ENCODE peak calls at places on chromosome 18, in five cellular contexts. K is fibroblast of mammary gland, C is WTC11, A is A549, N is bronchial epithelial cell. H is an unnamed sample.

GRCh38 chr18:63342206-63342605 is 22.6 kb upstream of the BCL2 start:
- DNase-seq in K (peak; percentile 45), A (peak; percentile 64), N (peak; percentile 18), C (peak; percentile 58), H (peak; percentile 53)

GRCh38 chr18:43482600-43482999 is 205.3 kb upstream of the SYT4 start:
- DNase-seq in K (no peak), A (no peak), N (no peak), C (peak; percentile 22), H (no peak)

GRCh38 chr18:21362921-21363320 is 120.9 kb downstream of the GREB1L start:
- DNase-seq in C (no peak), N (no peak), K (peak; percentile 52), A (no peak), H (no peak)

GRCh38 chr18:55318864-55319516 is 269.0 kb downstream of the TCF4 start:
- DNase-seq in K (peak; percentile 73), N (no peak), A (no peak), C (no peak), H (no peak)

GRCh38 chr18:9737814-9738160 is 29.7 kb downstream of the RAB31 start:
- DNase-seq in C (no peak), K (no peak), N (no peak), A (no peak), H (no peak)

GRCh38 chr18:27685807-27686412 is 491.0 kb downstream of the CDH2 start:
- DNase-seq in K (peak; percentile 45), N (peak; percentile 33), C (peak; percentile 32), A (peak; percentile 3), H (peak; percentile 48)

GRCh38 chr18:80227472-80227871 is 19.8 kb downstream of the PARD6G start:
- DNase-seq in K (no peak), N (no peak), C (no peak), A (no peak), H (no peak)

GRCh38 chr18:33010149-33010548 is 237.3 kb upstream of the KLHL14 start:
- DNase-seq in N (no peak), A (no peak), K (no peak), C (no peak), H (peak; percentile 6)

GRCh38 chr18:72700961-72701710 is 157.0 kb upstream of the CBLN2 start:
- DNase-seq in K (peak; percentile 26), A (no peak), C (no peak), N (peak; percentile 20), H (no peak)

GRCh38 chr18:58882039-58882438 is 17.4 kb downstream of the ZNF532 start:
- DNase-seq in C (no peak), K (no peak), N (no peak), A (no peak), H (no peak)

GRCh38 chr18:10518595-10519273 is 7.1 kb upstream of the NAPG start:
- DNase-seq in A (no peak), C (no peak), K (peak; percentile 41), N (no peak), H (no peak)

GRCh38 chr18:6052449-6052913 is 157.2 kb upstream of the TMEM200C start:
- DNase-seq in C (no peak), N (no peak), A (no peak), K (peak; percentile 33), H (no peak)

GRCh38 chr18:6057604-6058003 is 162.3 kb upstream of the TMEM200C start:
- DNase-seq in N (no peak), K (peak; percentile 56), A (no peak), C (no peak), H (no peak)

GRCh38 chr18:6054443-6054842 is 159.1 kb upstream of the TMEM200C start:
- DNase-seq in A (no peak), N (no peak), K (no peak), C (no peak), H (no peak)

GRCh38 chr18:6056171-6056932 is 161.0 kb upstream of the TMEM200C start:
- DNase-seq in A (peak; percentile 5), N (peak; percentile 1), C (no peak), K (peak; percentile 71), H (no peak)

GRCh38 chr18:6055711-6056110 is 160.4 kb upstream of the TMEM200C start:
- DNase-seq in K (peak; percentile 91), C (no peak), A (peak; percentile 6), N (peak; percentile 50), H (no peak)
- TF ChIP-seq CTCF in K (no peak), C (no peak), A (no peak), N (no peak), H (no peak)

DNA sequence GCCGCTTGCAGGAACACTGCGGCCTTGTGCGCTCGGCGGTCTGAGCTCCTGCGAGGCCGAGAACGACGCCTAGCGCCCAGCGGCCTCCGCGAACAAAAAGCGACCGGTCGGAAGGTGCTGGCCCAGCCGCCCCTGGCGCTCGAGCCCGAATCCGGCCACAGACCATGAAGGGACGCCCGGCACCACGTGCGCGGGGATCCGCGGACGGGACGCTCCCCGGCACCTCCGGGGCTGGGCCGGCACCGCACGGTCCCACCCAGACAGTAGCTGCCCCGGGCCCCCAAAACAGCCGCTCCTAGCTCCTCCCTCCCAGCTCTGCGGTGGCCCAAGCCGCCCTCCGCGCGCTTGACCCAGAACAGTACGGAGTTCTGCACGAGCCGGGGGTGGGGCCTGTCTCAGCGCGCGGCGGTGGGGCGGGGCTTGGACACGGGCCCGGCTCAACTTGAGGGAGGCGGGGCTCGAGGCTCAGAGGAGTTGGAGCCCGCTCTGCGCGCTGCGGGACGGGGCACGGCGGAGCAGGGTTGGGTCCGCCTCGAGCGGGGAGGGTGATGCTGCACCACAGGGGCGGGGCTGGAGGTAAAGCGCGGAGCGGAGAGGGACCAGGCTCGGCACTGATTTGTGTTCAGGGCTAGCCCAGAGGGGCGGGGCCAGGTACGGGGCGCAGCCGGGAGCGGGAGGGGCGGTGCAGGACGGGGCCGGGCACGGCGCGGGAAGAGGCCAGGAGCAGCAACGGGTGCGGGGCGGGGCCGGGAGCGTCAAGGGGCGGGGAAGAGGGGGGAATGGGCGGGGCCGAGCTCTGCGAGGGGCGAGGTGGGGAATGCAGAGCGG is 538 bp upstream of the IMPA2 start:
- DNase-seq in K (peak; percentile 97), N (peak; percentile 95), A (peak; percentile 87), C (peak; percentile 100), H (peak; percentile 95)
- TF ChIP-seq CTCF in K (no peak), N (no peak), A (no peak), C (no peak), H (no peak)

GRCh38 chr18:501406-501714 is 859 bp upstream of the COLEC12 start:
- DNase-seq in C (no peak), K (no peak), N (no peak), A (no peak), H (no peak)

GRCh38 chr18:500556-501405 is at the start of gene COLEC12:
- DNase-seq in A (no peak), N (no peak), C (peak; percentile 53), K (no peak), H (peak; percentile 61)

GRCh38 chr18:500230-500555 is 308 bp downstream of the COLEC12 start:
- DNase-seq in C (peak; percentile 32), N (no peak), K (peak; percentile 59), A (no peak), H (peak; percentile 45)

GRCh38 chr18:498901-499300 is 1.6 kb downstream of the COLEC12 start:
- DNase-seq in K (no peak), C (no peak), N (no peak), A (no peak), H (no peak)

GRCh38 chr18:499351-500229 is 911 bp downstream of the COLEC12 start:
- DNase-seq in C (no peak), K (peak; percentile 80), A (no peak), N (no peak), H (peak; percentile 22)
- TF ChIP-seq CTCF in C (no peak), K (no peak), A (no peak), N (no peak), H (no peak)

DNA sequence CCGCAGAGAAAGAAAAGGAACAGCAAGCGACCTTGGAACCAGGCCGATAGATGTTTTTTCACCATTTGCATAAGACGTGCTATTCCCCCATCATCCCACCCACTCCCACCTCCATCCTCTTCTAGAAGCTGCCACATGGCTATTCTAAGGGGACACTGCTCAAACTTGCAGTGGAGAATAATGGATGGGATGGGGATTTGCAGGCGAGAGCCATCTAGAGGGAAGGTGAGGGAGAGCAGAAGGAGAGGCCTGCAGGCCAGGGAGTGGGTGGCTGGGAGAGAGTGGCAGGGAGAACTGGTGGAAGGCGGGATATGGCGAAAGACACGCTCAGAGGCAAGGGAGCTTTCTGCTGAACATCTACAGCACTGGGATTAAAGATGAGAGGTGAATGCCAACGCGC is 84.9 kb downstream of the MAPK4 start:
- DNase-seq in C (peak; percentile 60), K (no peak), N (peak; percentile 56), A (peak; percentile 11), H (peak; percentile 20)
- TF ChIP-seq CTCF in C (no peak), K (no peak), N (peak; percentile 76), A (peak; percentile 16), H (no peak)

DNA sequence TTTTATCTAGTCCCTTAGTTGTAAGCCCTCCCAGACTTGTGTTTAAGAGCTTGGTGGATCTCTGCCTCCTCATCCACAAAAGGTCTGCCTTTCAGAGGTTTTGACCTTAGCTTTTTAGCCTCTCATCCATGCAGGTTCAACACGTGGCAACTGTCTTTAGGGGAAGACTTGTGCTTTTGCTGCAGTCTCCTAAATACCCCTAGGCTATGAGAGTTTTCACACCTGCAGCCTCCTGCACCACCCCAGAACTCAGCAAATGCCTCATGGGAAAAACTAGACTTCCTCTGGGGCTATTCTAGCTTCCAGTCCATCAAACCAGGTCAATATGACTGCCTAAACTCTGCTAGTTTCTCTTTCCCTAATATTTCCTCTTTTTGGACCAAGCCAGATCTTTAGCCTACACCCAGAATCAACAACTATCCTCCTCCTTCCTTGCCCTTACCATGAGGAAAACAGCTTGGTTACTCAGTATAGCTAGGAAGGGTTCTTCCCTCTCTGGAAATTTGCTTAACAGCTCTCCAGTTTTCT is 132.3 kb upstream of the RIOK3 start:
- DNase-seq in N (no peak), K (no peak), A (no peak), C (no peak), H (no peak)
- TF ChIP-seq CTCF in N (no peak), K (no peak), A (no peak), C (no peak), H (no peak)

GRCh38 chr18:44643004-44643403 is 37.7 kb upstream of the SETBP1 start:
- DNase-seq in K (no peak), C (no peak), N (peak; percentile 57), A (no peak), H (no peak)
- TF ChIP-seq CTCF in K (no peak), C (no peak), N (no peak), A (no peak), H (no peak)

GRCh38 chr18:57312346-57313144 is 39.8 kb upstream of the ST8SIA3 start:
- DNase-seq in K (no peak), N (no peak), A (no peak), C (no peak), H (no peak)
- TF ChIP-seq CTCF in K (no peak), N (no peak), A (no peak), C (no peak), H (no peak)

H was measured in endothelial cell.